ENCODE peak calls at places on chromosomes 4 and X, in six cellular contexts. A, X, P, B, D and F are unnamed samples.

GRCh38 chrX:119042040-119042439 is 30.8 kb upstream of the CT47C1 start:
- DNase-seq in B (no peak), P (no peak), D (no peak), A (no peak), X (no peak), F (no peak)

GRCh38 chr4:140472156-140472555 is 25.9 kb downstream of the MGAT4D start:
- DNase-seq in A (no peak), B (no peak), P (no peak), X (no peak), D (no peak), F (peak)

GRCh38 chrX:10243056-10243455 is 86.3 kb downstream of the CLCN4 start:
- DNase-seq in P (no peak), A (no peak), D (no peak), B (no peak), X (no peak), F (no peak)

GRCh38 chrX:45619290-45619689 is 418.6 kb upstream of the DIPK2B start:
- DNase-seq in P (no peak), B (peak), A (no peak), D (no peak), X (no peak), F (no peak)

GRCh38 chr4:85617202-85617601 is 142.3 kb downstream of the ARHGAP24 start:
- DNase-seq in B (no peak), A (no peak), P (no peak), D (no peak), X (no peak), F (no peak)

GRCh38 chrX:132533409-132533808 is 44.6 kb upstream of the MBNL3 start:
- DNase-seq in X (no peak), B (no peak), D (no peak), P (no peak), A (no peak), F (no peak)

GRCh38 chr4:67198757-67199156 is 346.5 kb downstream of the CENPC start:
- DNase-seq in A (no peak), D (no peak), X (no peak), P (peak), B (no peak), F (no peak)

GRCh38 chr4:146330392-146330791 is 116.1 kb downstream of the REELD1 start:
- DNase-seq in B (no peak), A (no peak), X (no peak), P (no peak), D (no peak), F (no peak)

GRCh38 chr4:126954537-126955291 is 678.0 kb upstream of the INTU start:
- DNase-seq in A (no peak), B (peak), P (no peak), X (no peak), D (no peak), F (no peak)

GRCh38 chrX:11481035-11481434 is 184.7 kb downstream of the ARHGAP6 start:
- DNase-seq in X (no peak), A (no peak), P (no peak), D (no peak), B (no peak), F (no peak)

GRCh38 chr4:78928835-78929234 is 10.4 kb downstream of the PAQR3 start:
- DNase-seq in D (no peak), X (no peak), A (no peak), P (no peak), B (no peak), F (no peak)

GRCh38 chrX:153693216-153694086 is 5.7 kb downstream of the SLC6A8 start:
- DNase-seq in D (no peak), X (no peak), A (no peak), B (no peak), P (no peak), F (no peak)

GRCh38 chr4:73603307-73603710 is 16.9 kb downstream of the RASSF6 start:
- DNase-seq in B (no peak), P (no peak), A (no peak), D (no peak), X (no peak), F (no peak)

GRCh38 chr4:44916406-44916805 is 190.1 kb upstream of the GNPDA2 start:
- DNase-seq in A (no peak), X (no peak), B (no peak), D (no peak), P (no peak), F (no peak)

GRCh38 chr4:102829803-102830202 is 2.5 kb upstream of the UBE2D3 start:
- DNase-seq in X (no peak), A (no peak), B (no peak), D (no peak), P (no peak), F (no peak)

GRCh38 chrX:39946822-39947221 is 150.9 kb downstream of the BCOR start:
- DNase-seq in D (no peak), X (no peak), B (no peak), A (no peak), P (no peak), F (no peak)

GRCh38 chrX:111349098-111349497 is 62.9 kb downstream of the DCX start:
- DNase-seq in B (no peak), X (no peak), P (no peak), A (no peak), D (no peak), F (no peak)

GRCh38 chrX:132636080-132636479 is 147.2 kb upstream of the MBNL3 start:
- DNase-seq in A (no peak), X (no peak), B (no peak), D (no peak), P (no peak), F (no peak)

GRCh38 chrX:110853610-110854009 is 58.0 kb upstream of the CHRDL1 start:
- DNase-seq in A (no peak), X (no peak), D (no peak), B (peak), P (no peak), F (peak)

GRCh38 chr4:13928214-13928613 is 300.7 kb upstream of the BOD1L1 start:
- DNase-seq in B (no peak), X (no peak), D (no peak), A (no peak), P (no peak), F (no peak)

GRCh38 chr4:144591401-144591800 is 54.6 kb upstream of the HHIP start:
- DNase-seq in X (no peak), D (no peak), P (peak), A (no peak), B (no peak), F (no peak)

GRCh38 chr4:18041114-18041513 is 19.6 kb upstream of the LCORL start:
- DNase-seq in B (no peak), X (no peak), P (no peak), D (no peak), A (no peak), F (no peak)

GRCh38 chrX:132908891-132909290 is 49.5 kb downstream of the HS6ST2 start:
- DNase-seq in X (no peak), B (peak), P (no peak), A (no peak), D (no peak), F (no peak)

GRCh38 chrX:123201720-123202119 is 17.6 kb downstream of the GRIA3 start:
- DNase-seq in B (no peak), A (no peak), X (no peak), P (no peak), D (no peak), F (no peak)

GRCh38 chr4:182348947-182349346 is 105.7 kb downstream of the TENM3 start:
- DNase-seq in P (no peak), D (no peak), A (no peak), B (no peak), X (no peak), F (no peak)

GRCh38 chr4:47213971-47214370 is 182.6 kb downstream of the GABRB1 start:
- DNase-seq in A (no peak), X (no peak), P (no peak), D (no peak), B (no peak), F (no peak)

GRCh38 chr4:72846280-72847111 is 223.0 kb downstream of the COX18 start:
- DNase-seq in D (no peak), B (peak), P (peak), X (no peak), A (no peak), F (no peak)

GRCh38 chr4:128528793-128529553 is 241.4 kb upstream of the PGRMC2 start:
- DNase-seq in D (no peak), X (no peak), B (peak), P (no peak), A (no peak), F (no peak)

GRCh38 chrX:110532527-110532926 is 173.9 kb downstream of the RTL9 start:
- DNase-seq in A (no peak), X (no peak), D (no peak), B (no peak), P (no peak), F (no peak)

GRCh38 chr4:12409507-12410190 is 981.0 kb upstream of the HS3ST1 start:
- DNase-seq in X (no peak), P (no peak), A (no peak), D (no peak), B (no peak), F (no peak)

GRCh38 chr4:104967034-104967401 is 179.7 kb upstream of the TET2 start:
- DNase-seq in X (no peak), D (no peak), B (no peak), P (peak), A (peak), F (no peak)

GRCh38 chrX:38375888-38376287 is 23.5 kb downstream of the OTC start:
- DNase-seq in B (peak), D (no peak), X (no peak), A (no peak), P (no peak), F (no peak)

GRCh38 chr4:138188406-138189084 is 53.6 kb downstream of the SLC7A11 start:
- DNase-seq in D (no peak), X (no peak), P (no peak), B (no peak), A (no peak), F (no peak)

GRCh38 chr4:76300012-76300411 is 6.5 kb upstream of the STBD1 start:
- DNase-seq in X (no peak), A (no peak), P (no peak), D (no peak), B (no peak), F (no peak)

GRCh38 chr4:48297447-48297846 is 27.8 kb upstream of the TEC start:
- DNase-seq in D (no peak), P (no peak), X (no peak), A (no peak), B (no peak), F (no peak)

GRCh38 chr4:72701987-72702819 is 133.2 kb upstream of the ADAMTS3 start:
- DNase-seq in P (peak), D (peak), X (peak), B (peak), A (peak), F (no peak)

GRCh38 chr4:86593726-86594558 is at the start of gene PTPN13:
- DNase-seq in B (peak), P (peak), A (peak), X (peak), D (no peak), F (peak)